ENCODE peak calls at places on chromosomes 3 and 15, in six cellular contexts. One of them, this sample, is unnamed.

GRCh38 chr3:150439657-150440056 is 31.6 kb downstream of the TSC22D2 start:
- DNase-seq in frontal cortex: no peak
- DNase-seq in HEK293T: no peak
- DNase-seq in transverse colon: no peak
- DNase-seq in stimulated activated CD4-positive, alpha-beta T cell treated with anti-CD3 and anti-CD28 coated beads, Interleukin-2, amount 100 ng/mL, for 48 hours: no peak
- DNase-seq in GM04504: no peak
- DNase-seq in this sample: no peak

GRCh38 chr3:132916096-132916495 is 122.1 kb upstream of the TMEM108 start:
- DNase-seq in frontal cortex: no peak
- DNase-seq in transverse colon: no peak
- DNase-seq in HEK293T: no peak
- DNase-seq in stimulated activated CD4-positive, alpha-beta T cell treated with anti-CD3 and anti-CD28 coated beads, Interleukin-2, amount 100 ng/mL, for 48 hours: no peak
- DNase-seq in GM04504: no peak
- DNase-seq in this sample: no peak

GRCh38 chr15:85899927-85900326 is 105.2 kb upstream of the KLHL25 start:
- DNase-seq in stimulated activated CD4-positive, alpha-beta T cell treated with anti-CD3 and anti-CD28 coated beads, Interleukin-2, amount 100 ng/mL, for 48 hours: no peak
- DNase-seq in frontal cortex: no peak
- DNase-seq in HEK293T: peak; percentile 23
- DNase-seq in transverse colon: no peak
- DNase-seq in GM04504: no peak
- DNase-seq in this sample: no peak

GRCh38 chr3:148238421-148238821 is 459.3 kb upstream of the AGTR1 start:
- DNase-seq in GM04504: no peak
- DNase-seq in transverse colon: no peak
- DNase-seq in stimulated activated CD4-positive, alpha-beta T cell treated with anti-CD3 and anti-CD28 coated beads, Interleukin-2, amount 100 ng/mL, for 48 hours: no peak
- DNase-seq in frontal cortex: no peak
- DNase-seq in HEK293T: no peak
- DNase-seq in this sample: no peak

GRCh38 chr3:123637131-123637530 is 52.3 kb upstream of the HACD2 start:
- DNase-seq in GM04504: no peak
- DNase-seq in HEK293T: no peak
- DNase-seq in transverse colon: no peak
- DNase-seq in frontal cortex: no peak
- DNase-seq in stimulated activated CD4-positive, alpha-beta T cell treated with anti-CD3 and anti-CD28 coated beads, Interleukin-2, amount 100 ng/mL, for 48 hours: no peak
- DNase-seq in this sample: no peak

GRCh38 chr15:84727429-84727828 is 11.5 kb upstream of the SEC11A start:
- DNase-seq in GM04504: no peak
- DNase-seq in transverse colon: no peak
- DNase-seq in stimulated activated CD4-positive, alpha-beta T cell treated with anti-CD3 and anti-CD28 coated beads, Interleukin-2, amount 100 ng/mL, for 48 hours: no peak
- DNase-seq in HEK293T: no peak
- DNase-seq in frontal cortex: no peak
- DNase-seq in this sample: no peak

GRCh38 chr3:45544024-45544718 is 50.4 kb upstream of the LIMD1 start:
- DNase-seq in frontal cortex: no peak
- DNase-seq in stimulated activated CD4-positive, alpha-beta T cell treated with anti-CD3 and anti-CD28 coated beads, Interleukin-2, amount 100 ng/mL, for 48 hours: no peak
- DNase-seq in HEK293T: no peak
- DNase-seq in GM04504: no peak
- DNase-seq in transverse colon: no peak
- DNase-seq in this sample: no peak

GRCh38 chr15:39591896-39592315 is 11.0 kb downstream of the THBS1 start:
- DNase-seq in GM04504: peak; percentile 41
- DNase-seq in transverse colon: no peak
- DNase-seq in HEK293T: no peak
- DNase-seq in frontal cortex: no peak
- DNase-seq in stimulated activated CD4-positive, alpha-beta T cell treated with anti-CD3 and anti-CD28 coated beads, Interleukin-2, amount 100 ng/mL, for 48 hours: no peak
- DNase-seq in this sample: no peak

GRCh38 chr3:194043516-194043915 is 92.4 kb upstream of the HES1 start:
- DNase-seq in GM04504: no peak
- DNase-seq in frontal cortex: no peak
- DNase-seq in stimulated activated CD4-positive, alpha-beta T cell treated with anti-CD3 and anti-CD28 coated beads, Interleukin-2, amount 100 ng/mL, for 48 hours: no peak
- DNase-seq in transverse colon: no peak
- DNase-seq in HEK293T: no peak
- DNase-seq in this sample: no peak

GRCh38 chr3:49358884-49359225 is 702 bp upstream of the GPX1 start:
- DNase-seq in GM04504: no peak
- DNase-seq in stimulated activated CD4-positive, alpha-beta T cell treated with anti-CD3 and anti-CD28 coated beads, Interleukin-2, amount 100 ng/mL, for 48 hours: no peak
- DNase-seq in frontal cortex: no peak
- DNase-seq in transverse colon: no peak
- DNase-seq in HEK293T: peak; percentile 28
- DNase-seq in this sample: no peak

GRCh38 chr3:46214751-46215352 is 6.7 kb upstream of the CCR1 start:
- DNase-seq in HEK293T: peak; percentile 40
- DNase-seq in frontal cortex: no peak
- DNase-seq in transverse colon: no peak
- DNase-seq in GM04504: no peak
- DNase-seq in stimulated activated CD4-positive, alpha-beta T cell treated with anti-CD3 and anti-CD28 coated beads, Interleukin-2, amount 100 ng/mL, for 48 hours: no peak
- DNase-seq in this sample: no peak

GRCh38 chr3:179098388-179099077 is 26.9 kb upstream of the ZMAT3 start:
- DNase-seq in GM04504: no peak
- DNase-seq in transverse colon: no peak
- DNase-seq in stimulated activated CD4-positive, alpha-beta T cell treated with anti-CD3 and anti-CD28 coated beads, Interleukin-2, amount 100 ng/mL, for 48 hours: no peak
- DNase-seq in HEK293T: no peak
- DNase-seq in frontal cortex: no peak
- DNase-seq in this sample: no peak

GRCh38 chr3:188037116-188037718 is 116.7 kb upstream of the LPP start:
- DNase-seq in transverse colon: peak; percentile 46
- DNase-seq in GM04504: no peak
- DNase-seq in stimulated activated CD4-positive, alpha-beta T cell treated with anti-CD3 and anti-CD28 coated beads, Interleukin-2, amount 100 ng/mL, for 48 hours: no peak
- DNase-seq in HEK293T: no peak
- DNase-seq in frontal cortex: no peak
- DNase-seq in this sample: no peak

GRCh38 chr3:5136619-5137429 is 14.7 kb downstream of the ARL8B start:
- DNase-seq in frontal cortex: no peak
- DNase-seq in GM04504: no peak
- DNase-seq in stimulated activated CD4-positive, alpha-beta T cell treated with anti-CD3 and anti-CD28 coated beads, Interleukin-2, amount 100 ng/mL, for 48 hours: no peak
- DNase-seq in HEK293T: peak; percentile 47
- DNase-seq in transverse colon: no peak
- DNase-seq in this sample: peak; percentile 34

GRCh38 chr15:49286649-49287394 is 116.8 kb downstream of the GALK2 start:
- DNase-seq in transverse colon: no peak
- DNase-seq in HEK293T: no peak
- DNase-seq in GM04504: no peak
- DNase-seq in stimulated activated CD4-positive, alpha-beta T cell treated with anti-CD3 and anti-CD28 coated beads, Interleukin-2, amount 100 ng/mL, for 48 hours: no peak
- DNase-seq in frontal cortex: no peak
- DNase-seq in this sample: no peak

GRCh38 chr3:171494457-171495109 is 34.4 kb upstream of the TNIK start:
- DNase-seq in GM04504: no peak
- DNase-seq in stimulated activated CD4-positive, alpha-beta T cell treated with anti-CD3 and anti-CD28 coated beads, Interleukin-2, amount 100 ng/mL, for 48 hours: no peak
- DNase-seq in transverse colon: no peak
- DNase-seq in frontal cortex: no peak
- DNase-seq in HEK293T: no peak
- DNase-seq in this sample: no peak

GRCh38 chr3:8988791-8989558 is 25.7 kb upstream of the RAD18 start:
- DNase-seq in GM04504: no peak
- DNase-seq in stimulated activated CD4-positive, alpha-beta T cell treated with anti-CD3 and anti-CD28 coated beads, Interleukin-2, amount 100 ng/mL, for 48 hours: no peak
- DNase-seq in frontal cortex: no peak
- DNase-seq in transverse colon: no peak
- DNase-seq in HEK293T: no peak
- DNase-seq in this sample: no peak

GRCh38 chr3:129558772-129559564 is 16.0 kb downstream of the H1-8 start:
- DNase-seq in transverse colon: no peak
- DNase-seq in HEK293T: no peak
- DNase-seq in stimulated activated CD4-positive, alpha-beta T cell treated with anti-CD3 and anti-CD28 coated beads, Interleukin-2, amount 100 ng/mL, for 48 hours: no peak
- DNase-seq in frontal cortex: no peak
- DNase-seq in GM04504: peak; percentile 71
- DNase-seq in this sample: no peak

GRCh38 chr3:150268426-150269321 is 139.4 kb upstream of the TSC22D2 start:
- DNase-seq in GM04504: no peak
- DNase-seq in HEK293T: no peak
- DNase-seq in transverse colon: no peak
- DNase-seq in frontal cortex: no peak
- DNase-seq in stimulated activated CD4-positive, alpha-beta T cell treated with anti-CD3 and anti-CD28 coated beads, Interleukin-2, amount 100 ng/mL, for 48 hours: no peak
- DNase-seq in this sample: no peak

GRCh38 chr3:131804565-131805133 is 230.2 kb downstream of the CPNE4 start:
- DNase-seq in transverse colon: no peak
- DNase-seq in frontal cortex: no peak
- DNase-seq in GM04504: no peak
- DNase-seq in HEK293T: no peak
- DNase-seq in stimulated activated CD4-positive, alpha-beta T cell treated with anti-CD3 and anti-CD28 coated beads, Interleukin-2, amount 100 ng/mL, for 48 hours: no peak
- DNase-seq in this sample: no peak

GRCh38 chr15:40930430-40931299 is 1.5 kb downstream of the DLL4 start:
- DNase-seq in frontal cortex: no peak
- DNase-seq in GM04504: no peak
- DNase-seq in HEK293T: peak; percentile 45
- DNase-seq in stimulated activated CD4-positive, alpha-beta T cell treated with anti-CD3 and anti-CD28 coated beads, Interleukin-2, amount 100 ng/mL, for 48 hours: no peak
- DNase-seq in transverse colon: peak; percentile 63
- DNase-seq in this sample: no peak

GRCh38 chr15:93523490-93523889 is 434.5 kb upstream of the RGMA start:
- DNase-seq in HEK293T: no peak
- DNase-seq in transverse colon: no peak
- DNase-seq in GM04504: peak; percentile 58
- DNase-seq in frontal cortex: no peak
- DNase-seq in stimulated activated CD4-positive, alpha-beta T cell treated with anti-CD3 and anti-CD28 coated beads, Interleukin-2, amount 100 ng/mL, for 48 hours: no peak
- DNase-seq in this sample: no peak

GRCh38 chr15:60582370-60583036 is 103.6 kb upstream of the ICE2 start:
- DNase-seq in transverse colon: no peak
- DNase-seq in HEK293T: no peak
- DNase-seq in GM04504: no peak
- DNase-seq in frontal cortex: no peak
- DNase-seq in stimulated activated CD4-positive, alpha-beta T cell treated with anti-CD3 and anti-CD28 coated beads, Interleukin-2, amount 100 ng/mL, for 48 hours: no peak
- DNase-seq in this sample: no peak

GRCh38 chr15:54803987-54804386 is 392.8 kb downstream of the RSL24D1 start:
- DNase-seq in frontal cortex: no peak
- DNase-seq in HEK293T: no peak
- DNase-seq in transverse colon: no peak
- DNase-seq in stimulated activated CD4-positive, alpha-beta T cell treated with anti-CD3 and anti-CD28 coated beads, Interleukin-2, amount 100 ng/mL, for 48 hours: no peak
- DNase-seq in GM04504: no peak
- DNase-seq in this sample: no peak

GRCh38 chr3:55690746-55691540 is 203.8 kb upstream of the WNT5A start:
- DNase-seq in GM04504: no peak
- DNase-seq in frontal cortex: no peak
- DNase-seq in transverse colon: no peak
- DNase-seq in HEK293T: peak; percentile 36
- DNase-seq in stimulated activated CD4-positive, alpha-beta T cell treated with anti-CD3 and anti-CD28 coated beads, Interleukin-2, amount 100 ng/mL, for 48 hours: no peak
- DNase-seq in this sample: no peak

GRCh38 chr3:119636194-119636593 is 24.2 kb downstream of the POPDC2 start:
- DNase-seq in transverse colon: no peak
- DNase-seq in HEK293T: no peak
- DNase-seq in stimulated activated CD4-positive, alpha-beta T cell treated with anti-CD3 and anti-CD28 coated beads, Interleukin-2, amount 100 ng/mL, for 48 hours: no peak
- DNase-seq in GM04504: no peak
- DNase-seq in frontal cortex: no peak
- DNase-seq in this sample: no peak

GRCh38 chr3:14301558-14301957 is 100.8 kb upstream of the SLC6A6 start:
- DNase-seq in frontal cortex: no peak
- DNase-seq in GM04504: no peak
- DNase-seq in HEK293T: no peak
- DNase-seq in transverse colon: peak; percentile 31
- DNase-seq in stimulated activated CD4-positive, alpha-beta T cell treated with anti-CD3 and anti-CD28 coated beads, Interleukin-2, amount 100 ng/mL, for 48 hours: no peak
- DNase-seq in this sample: no peak

GRCh38 chr3:20073683-20074082 is 33.4 kb downstream of the KAT2B start:
- DNase-seq in frontal cortex: no peak
- DNase-seq in stimulated activated CD4-positive, alpha-beta T cell treated with anti-CD3 and anti-CD28 coated beads, Interleukin-2, amount 100 ng/mL, for 48 hours: no peak
- DNase-seq in transverse colon: no peak
- DNase-seq in HEK293T: no peak
- DNase-seq in GM04504: no peak
- DNase-seq in this sample: no peak

GRCh38 chr3:171049831-171050444 is 23.4 kb upstream of the SLC2A2 start:
- DNase-seq in GM04504: peak; percentile 41
- DNase-seq in frontal cortex: peak; percentile 28
- DNase-seq in HEK293T: peak; percentile 70
- DNase-seq in stimulated activated CD4-positive, alpha-beta T cell treated with anti-CD3 and anti-CD28 coated beads, Interleukin-2, amount 100 ng/mL, for 48 hours: peak; percentile 17
- DNase-seq in transverse colon: peak; percentile 39
- DNase-seq in this sample: no peak

GRCh38 chr15:77632760-77633133 is at the start of gene LINGO1:
- DNase-seq in HEK293T: peak; percentile 71
- DNase-seq in frontal cortex: peak; percentile 76
- DNase-seq in stimulated activated CD4-positive, alpha-beta T cell treated with anti-CD3 and anti-CD28 coated beads, Interleukin-2, amount 100 ng/mL, for 48 hours: no peak
- DNase-seq in transverse colon: no peak
- DNase-seq in GM04504: no peak
- DNase-seq in this sample: no peak

GRCh38 chr15:74375303-74375693 is 7.9 kb upstream of the CYP11A1 start:
- DNase-seq in GM04504: no peak
- DNase-seq in HEK293T: peak; percentile 77
- DNase-seq in transverse colon: peak; percentile 87
- DNase-seq in stimulated activated CD4-positive, alpha-beta T cell treated with anti-CD3 and anti-CD28 coated beads, Interleukin-2, amount 100 ng/mL, for 48 hours: peak; percentile 81
- DNase-seq in frontal cortex: peak; percentile 68
- DNase-seq in this sample: peak; percentile 33

GRCh38 chr3:15645740-15646490 is 44.4 kb downstream of the BTD start:
- DNase-seq in stimulated activated CD4-positive, alpha-beta T cell treated with anti-CD3 and anti-CD28 coated beads, Interleukin-2, amount 100 ng/mL, for 48 hours: no peak
- DNase-seq in HEK293T: no peak
- DNase-seq in GM04504: peak; percentile 83
- DNase-seq in transverse colon: no peak
- DNase-seq in frontal cortex: no peak
- DNase-seq in this sample: no peak

GRCh38 chr3:170711786-170712185 is 125.9 kb upstream of the SLC7A14 start:
- DNase-seq in GM04504: no peak
- DNase-seq in transverse colon: no peak
- DNase-seq in frontal cortex: no peak
- DNase-seq in HEK293T: no peak
- DNase-seq in stimulated activated CD4-positive, alpha-beta T cell treated with anti-CD3 and anti-CD28 coated beads, Interleukin-2, amount 100 ng/mL, for 48 hours: no peak
- DNase-seq in this sample: no peak

GRCh38 chr3:9473496-9473895 is 76.1 kb downstream of the SETD5 start:
- DNase-seq in stimulated activated CD4-positive, alpha-beta T cell treated with anti-CD3 and anti-CD28 coated beads, Interleukin-2, amount 100 ng/mL, for 48 hours: no peak
- DNase-seq in transverse colon: no peak
- DNase-seq in frontal cortex: no peak
- DNase-seq in HEK293T: no peak
- DNase-seq in GM04504: no peak
- DNase-seq in this sample: no peak

GRCh38 chr15:64694816-64695215 is 80.6 kb downstream of the RBPMS2 start:
- DNase-seq in frontal cortex: no peak
- DNase-seq in stimulated activated CD4-positive, alpha-beta T cell treated with anti-CD3 and anti-CD28 coated beads, Interleukin-2, amount 100 ng/mL, for 48 hours: no peak
- DNase-seq in HEK293T: no peak
- DNase-seq in GM04504: no peak
- DNase-seq in transverse colon: no peak
- DNase-seq in this sample: no peak

GRCh38 chr3:11245276-11245675 is 26.9 kb upstream of the ATG7 start:
- DNase-seq in HEK293T: no peak
- DNase-seq in GM04504: no peak
- DNase-seq in stimulated activated CD4-positive, alpha-beta T cell treated with anti-CD3 and anti-CD28 coated beads, Interleukin-2, amount 100 ng/mL, for 48 hours: no peak
- DNase-seq in transverse colon: no peak
- DNase-seq in frontal cortex: no peak
- DNase-seq in this sample: no peak

GRCh38 chr3:53824795-53825194 is 21.4 kb downstream of the CHDH start:
- DNase-seq in transverse colon: no peak
- DNase-seq in stimulated activated CD4-positive, alpha-beta T cell treated with anti-CD3 and anti-CD28 coated beads, Interleukin-2, amount 100 ng/mL, for 48 hours: no peak
- DNase-seq in frontal cortex: no peak
- DNase-seq in GM04504: no peak
- DNase-seq in HEK293T: no peak
- DNase-seq in this sample: no peak

GRCh38 chr3:52310861-52311566 is 5.1 kb upstream of the DNAH1 start:
- DNase-seq in stimulated activated CD4-positive, alpha-beta T cell treated with anti-CD3 and anti-CD28 coated beads, Interleukin-2, amount 100 ng/mL, for 48 hours: no peak
- DNase-seq in frontal cortex: no peak
- DNase-seq in HEK293T: no peak
- DNase-seq in GM04504: no peak
- DNase-seq in transverse colon: no peak
- DNase-seq in this sample: no peak

GRCh38 chr15:78909791-78910228 is 35.0 kb downstream of the CTSH start:
- DNase-seq in GM04504: no peak
- DNase-seq in HEK293T: peak; percentile 73
- DNase-seq in stimulated activated CD4-positive, alpha-beta T cell treated with anti-CD3 and anti-CD28 coated beads, Interleukin-2, amount 100 ng/mL, for 48 hours: peak; percentile 27
- DNase-seq in frontal cortex: no peak
- DNase-seq in transverse colon: no peak
- DNase-seq in this sample: no peak